ENCODE peak calls at places on chromosome 5, in seven cellular contexts. C, Y, Q, I, S, G and L are unnamed samples.

GRCh38 chr5:74433255-74434123 is 207.0 kb downstream of the ENC1 start:
- DNase-seq in C (peak; percentile 30), Y (no peak), Q (no peak), I (no peak), S (no peak), G (peak; percentile 90), L (peak; percentile 5)

GRCh38 chr5:143402464-143403356 is 776 bp downstream of the NR3C1 start:
- DNase-seq in C (peak; percentile 74), Y (peak; percentile 62), Q (peak; percentile 49), I (no peak), S (peak; percentile 65), G (peak; percentile 60), L (no peak)

GRCh38 chr5:58094031-58094430 is 365.9 kb downstream of the PLK2 start:
- DNase-seq in C (no peak), Y (no peak), Q (no peak), I (no peak), S (no peak), G (no peak), L (no peak)

GRCh38 chr5:161261693-161262323 is 284.7 kb downstream of the GABRB2 start:
- DNase-seq in C (no peak), Y (no peak), Q (no peak), I (no peak), S (no peak), G (no peak), L (no peak)

GRCh38 chr5:108983456-108984092 is 235.9 kb downstream of the FER start:
- DNase-seq in C (no peak), Y (no peak), Q (no peak), I (no peak), S (no peak), G (peak; percentile 18), L (no peak)

GRCh38 chr5:143395638-143396352 is 7.7 kb downstream of the NR3C1 start:
- DNase-seq in C (no peak), Y (no peak), Q (no peak), I (no peak), S (no peak), G (no peak), L (no peak)

GRCh38 chr5:90461303-90461702 is 13.3 kb downstream of the MBLAC2 start:
- DNase-seq in C (peak; percentile 19), Y (no peak), Q (no peak), I (no peak), S (no peak), G (no peak), L (no peak)

GRCh38 chr5:93331864-93332263 is 249.2 kb downstream of the NR2F1-AS1 start:
- DNase-seq in C (no peak), Y (no peak), Q (no peak), I (no peak), S (no peak), G (no peak), L (no peak)

GRCh38 chr5:1437452-1437851 is 7.8 kb downstream of the SLC6A3 start:
- DNase-seq in C (peak; percentile 58), Y (peak; percentile 23), Q (peak; percentile 43), I (no peak), S (no peak), G (no peak), L (no peak)

GRCh38 chr5:61802456-61802855 is 470.4 kb downstream of the ZSWIM6 start:
- DNase-seq in C (no peak), Y (no peak), Q (no peak), I (no peak), S (no peak), G (no peak), L (no peak)

GRCh38 chr5:130400091-130400490 is 495.8 kb downstream of the CHSY3 start:
- DNase-seq in C (no peak), Y (no peak), Q (peak; percentile 30), I (no peak), S (no peak), G (peak; percentile 75), L (peak; percentile 16)

GRCh38 chr5:133052317-133053175 is 733 bp downstream of the HSPA4 start:
- DNase-seq in C (peak; percentile 69), Y (peak; percentile 80), Q (peak; percentile 77), I (no peak), S (peak; percentile 50), G (peak; percentile 52), L (no peak)

GRCh38 chr5:101482931-101483330 is 579.8 kb upstream of the ST8SIA4 start:
- DNase-seq in C (no peak), Y (no peak), Q (no peak), I (no peak), S (no peak), G (no peak), L (no peak)

GRCh38 chr5:138708761-138709160 is 44.5 kb upstream of the CTNNA1 start:
- DNase-seq in C (no peak), Y (no peak), Q (peak; percentile 72), I (no peak), S (no peak), G (no peak), L (no peak)

GRCh38 chr5:51225671-51226419 is 157.4 kb upstream of the ISL1 start:
- DNase-seq in C (peak; percentile 13), Y (no peak), Q (no peak), I (no peak), S (peak; percentile 48), G (no peak), L (no peak)

GRCh38 chr5:66646570-66646969 is 50.4 kb downstream of the MAST4 start:
- DNase-seq in C (no peak), Y (no peak), Q (no peak), I (no peak), S (no peak), G (peak; percentile 14), L (no peak)

GRCh38 chr5:67234671-67235176 is 38.1 kb upstream of the CD180 start:
- DNase-seq in C (no peak), Y (no peak), Q (no peak), I (peak; percentile 69), S (no peak), G (peak; percentile 90), L (no peak)

GRCh38 chr5:63613430-63613829 is 348.8 kb downstream of the HTR1A start:
- DNase-seq in C (no peak), Y (no peak), Q (no peak), I (no peak), S (no peak), G (no peak), L (no peak)

GRCh38 chr5:92514901-92515300 is 1066.1 kb downstream of the NR2F1-AS1 start:
- DNase-seq in C (no peak), Y (no peak), Q (no peak), I (no peak), S (no peak), G (no peak), L (peak; percentile 23)

GRCh38 chr5:94746731-94747124 is 128.3 kb downstream of the SLF1 start:
- DNase-seq in C (no peak), Y (no peak), Q (no peak), I (no peak), S (peak; percentile 32), G (peak; percentile 59), L (no peak)

GRCh38 chr5:43099615-43100014 is 21.1 kb upstream of the ZNF131 start:
- DNase-seq in C (no peak), Y (no peak), Q (no peak), I (no peak), S (no peak), G (no peak), L (no peak)

GRCh38 chr5:90384389-90384788 is 25.2 kb downstream of the CETN3 start:
- DNase-seq in C (no peak), Y (no peak), Q (no peak), I (no peak), S (no peak), G (no peak), L (no peak)

GRCh38 chr5:10337986-10338385 is 15.5 kb upstream of the MARCHF6 start:
- DNase-seq in C (no peak), Y (no peak), Q (no peak), I (no peak), S (no peak), G (no peak), L (no peak)

GRCh38 chr5:139646912-139647391 is 1.2 kb upstream of the CXXC5 start:
- DNase-seq in C (peak; percentile 76), Y (peak; percentile 26), Q (no peak), I (no peak), S (no peak), G (no peak), L (no peak)

GRCh38 chr5:149379177-149379761 is at the start of gene IL17B:
- DNase-seq in C (no peak), Y (no peak), Q (no peak), I (no peak), S (no peak), G (no peak), L (no peak)
- H3K4me3 ChIP-seq in C (no peak within 1 kb of the TSS), Y (no peak within 1 kb of the TSS), Q (no peak within 1 kb of the TSS), I (no peak within 1 kb of the TSS), S (no peak within 1 kb of the TSS), G (no peak within 1 kb of the TSS), L (no peak within 1 kb of the TSS)

GRCh38 chr5:17394086-17394485 is 103.9 kb upstream of the TAF11L2 start:
- DNase-seq in C (no peak), Y (no peak), Q (no peak), I (no peak), S (no peak), G (peak; percentile 60), L (no peak)
- TF ChIP-seq CTCF in C (no peak), Y (no peak), Q (no peak), I (no peak), S (no peak), G (no peak), L (no peak)

GRCh38 chr5:150734579-150735384 is 24.0 kb downstream of the DCTN4 start:
- DNase-seq in C (peak; percentile 13), Y (peak; percentile 40), Q (no peak), I (no peak), S (no peak), G (no peak), L (no peak)
- H3K4me3 ChIP-seq in C (no peak overlapping the region), Y (no peak overlapping the region), Q (no peak overlapping the region), I (no peak overlapping the region), S (no peak overlapping the region), G (no peak overlapping the region), L (no peak overlapping the region)

DNA sequence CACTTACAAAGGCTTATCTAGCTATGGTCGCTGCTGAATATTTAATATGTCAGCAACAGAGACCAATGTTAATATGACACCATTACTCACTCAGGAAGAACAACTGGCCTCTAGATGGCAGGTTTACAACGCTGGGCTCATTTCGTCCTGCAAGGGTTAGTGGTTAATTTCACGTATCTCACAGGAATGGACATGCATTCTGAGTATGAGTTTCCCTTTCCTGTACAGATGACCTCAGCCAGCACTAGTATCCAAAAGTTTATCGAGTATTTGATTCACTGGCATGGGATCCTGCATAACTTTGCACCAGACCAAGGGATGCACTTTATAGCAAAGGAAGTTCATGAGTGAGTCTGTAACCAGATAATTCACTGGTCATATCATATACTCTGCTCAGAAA is 8.7 kb upstream of the TRPC7 start:
- DNase-seq in C (peak; percentile 53), Y (no peak), Q (peak; percentile 44), I (peak; percentile 20), S (peak; percentile 31), G (peak; percentile 21), L (no peak)
- TF ChIP-seq CTCF in C (peak; percentile 73), Y (no peak), Q (peak; percentile 55), I (peak; percentile 41), S (peak; percentile 20), G (no peak), L (peak; percentile 15)

GRCh38 chr5:80569086-80569960 is 757 bp downstream of the ANKRD34B start:
- DNase-seq in C (peak; percentile 54), Y (no peak), Q (peak; percentile 26), I (no peak), S (peak; percentile 35), G (no peak), L (no peak)
- H3K4me3 ChIP-seq in C (peak overlapping the region; percentile 79), Y (no peak overlapping the region), Q (peak overlapping the region; percentile 39), I (peak overlapping the region; percentile 26), S (peak overlapping the region; percentile 35), G (no peak overlapping the region), L (no peak overlapping the region)